ENCODE peak calls at places on chromosomes 1 and 21, in eight cellular contexts. One of them, this sample, is unnamed.

GRCh38 chr1:90198616-90199015 is 203.7 kb downstream of the ZNF326 start:
- DNase-seq in fibroblast of mammary gland: no peak
- DNase-seq in EH: no peak
- DNase-seq in heart left ventricle: no peak
- DNase-seq in kidney tubule cell: no peak
- DNase-seq in GM04503: no peak
- DNase-seq in pons: no peak
- DNase-seq in stimulated activated CD4-positive, alpha-beta T cell treated with anti-CD3 and anti-CD28 coated beads, Interleukin-2, amount 100 ng/mL, for 48 hours: no peak
- DNase-seq in this sample: no peak

GRCh38 chr1:18739956-18740355 is 109.3 kb downstream of the PAX7 start:
- DNase-seq in heart left ventricle: no peak
- DNase-seq in GM04503: no peak
- DNase-seq in pons: no peak
- DNase-seq in EH: no peak
- DNase-seq in kidney tubule cell: no peak
- DNase-seq in fibroblast of mammary gland: no peak
- DNase-seq in stimulated activated CD4-positive, alpha-beta T cell treated with anti-CD3 and anti-CD28 coated beads, Interleukin-2, amount 100 ng/mL, for 48 hours: no peak
- DNase-seq in this sample: no peak

GRCh38 chr1:94281361-94282142 is 44.2 kb upstream of the ARHGAP29 start:
- DNase-seq in kidney tubule cell: no peak
- DNase-seq in GM04503: no peak
- DNase-seq in fibroblast of mammary gland: peak; percentile 65
- DNase-seq in stimulated activated CD4-positive, alpha-beta T cell treated with anti-CD3 and anti-CD28 coated beads, Interleukin-2, amount 100 ng/mL, for 48 hours: no peak
- DNase-seq in heart left ventricle: no peak
- DNase-seq in EH: no peak
- DNase-seq in pons: no peak
- DNase-seq in this sample: no peak

GRCh38 chr1:29392036-29392435 is 155.7 kb downstream of the PTPRU start:
- DNase-seq in kidney tubule cell: no peak
- DNase-seq in stimulated activated CD4-positive, alpha-beta T cell treated with anti-CD3 and anti-CD28 coated beads, Interleukin-2, amount 100 ng/mL, for 48 hours: no peak
- DNase-seq in heart left ventricle: no peak
- DNase-seq in EH: no peak
- DNase-seq in fibroblast of mammary gland: no peak
- DNase-seq in pons: no peak
- DNase-seq in GM04503: no peak
- DNase-seq in this sample: no peak

GRCh38 chr1:200869753-200870391 is 2.9 kb upstream of the GPR25 start:
- DNase-seq in GM04503: no peak
- DNase-seq in heart left ventricle: no peak
- DNase-seq in fibroblast of mammary gland: no peak
- DNase-seq in pons: no peak
- DNase-seq in stimulated activated CD4-positive, alpha-beta T cell treated with anti-CD3 and anti-CD28 coated beads, Interleukin-2, amount 100 ng/mL, for 48 hours: no peak
- DNase-seq in kidney tubule cell: no peak
- DNase-seq in EH: no peak
- DNase-seq in this sample: no peak

GRCh38 chr1:24403806-24404205 is 9.8 kb downstream of the STPG1 start:
- DNase-seq in EH: no peak
- DNase-seq in GM04503: no peak
- DNase-seq in stimulated activated CD4-positive, alpha-beta T cell treated with anti-CD3 and anti-CD28 coated beads, Interleukin-2, amount 100 ng/mL, for 48 hours: no peak
- DNase-seq in pons: peak; percentile 89
- DNase-seq in fibroblast of mammary gland: no peak
- DNase-seq in kidney tubule cell: no peak
- DNase-seq in heart left ventricle: no peak
- DNase-seq in this sample: no peak

GRCh38 chr1:61184035-61184713 is 101.8 kb downstream of the NFIA start:
- DNase-seq in kidney tubule cell: peak; percentile 91
- DNase-seq in fibroblast of mammary gland: peak; percentile 93
- DNase-seq in GM04503: peak; percentile 27
- DNase-seq in stimulated activated CD4-positive, alpha-beta T cell treated with anti-CD3 and anti-CD28 coated beads, Interleukin-2, amount 100 ng/mL, for 48 hours: no peak
- DNase-seq in heart left ventricle: peak; percentile 92
- DNase-seq in EH: peak; percentile 53
- DNase-seq in pons: peak; percentile 96
- DNase-seq in this sample: peak; percentile 57

GRCh38 chr1:241918879-241919278 is 38.7 kb upstream of the BECN2 start:
- DNase-seq in kidney tubule cell: peak; percentile 40
- DNase-seq in stimulated activated CD4-positive, alpha-beta T cell treated with anti-CD3 and anti-CD28 coated beads, Interleukin-2, amount 100 ng/mL, for 48 hours: no peak
- DNase-seq in pons: no peak
- DNase-seq in EH: peak; percentile 74
- DNase-seq in heart left ventricle: no peak
- DNase-seq in fibroblast of mammary gland: peak; percentile 92
- DNase-seq in GM04503: peak; percentile 40
- DNase-seq in this sample: peak; percentile 29

GRCh38 chr21:43836616-43837015 is 28.4 kb upstream of the AGPAT3 start:
- DNase-seq in pons: no peak
- DNase-seq in kidney tubule cell: no peak
- DNase-seq in GM04503: no peak
- DNase-seq in EH: no peak
- DNase-seq in fibroblast of mammary gland: no peak
- DNase-seq in stimulated activated CD4-positive, alpha-beta T cell treated with anti-CD3 and anti-CD28 coated beads, Interleukin-2, amount 100 ng/mL, for 48 hours: no peak
- DNase-seq in heart left ventricle: no peak
- DNase-seq in this sample: no peak

GRCh38 chr1:151881479-151881878 is 27.8 kb downstream of the THEM4 start:
- DNase-seq in pons: peak; percentile 82
- DNase-seq in kidney tubule cell: no peak
- DNase-seq in GM04503: no peak
- DNase-seq in stimulated activated CD4-positive, alpha-beta T cell treated with anti-CD3 and anti-CD28 coated beads, Interleukin-2, amount 100 ng/mL, for 48 hours: no peak
- DNase-seq in heart left ventricle: no peak
- DNase-seq in fibroblast of mammary gland: no peak
- DNase-seq in EH: no peak
- DNase-seq in this sample: no peak

GRCh38 chr1:175097361-175097760 is 29.7 kb downstream of the TNN start:
- DNase-seq in fibroblast of mammary gland: no peak
- DNase-seq in pons: no peak
- DNase-seq in GM04503: no peak
- DNase-seq in heart left ventricle: no peak
- DNase-seq in stimulated activated CD4-positive, alpha-beta T cell treated with anti-CD3 and anti-CD28 coated beads, Interleukin-2, amount 100 ng/mL, for 48 hours: no peak
- DNase-seq in kidney tubule cell: no peak
- DNase-seq in EH: no peak
- DNase-seq in this sample: no peak

GRCh38 chr1:41365772-41366427 is 4.7 kb downstream of the FOXO6 start:
- DNase-seq in stimulated activated CD4-positive, alpha-beta T cell treated with anti-CD3 and anti-CD28 coated beads, Interleukin-2, amount 100 ng/mL, for 48 hours: no peak
- DNase-seq in heart left ventricle: no peak
- DNase-seq in pons: peak; percentile 47
- DNase-seq in GM04503: no peak
- DNase-seq in kidney tubule cell: peak; percentile 22
- DNase-seq in EH: no peak
- DNase-seq in fibroblast of mammary gland: no peak
- DNase-seq in this sample: no peak

GRCh38 chr1:2320001-2320400 is 71.4 kb downstream of the MORN1 start:
- DNase-seq in kidney tubule cell: no peak
- DNase-seq in pons: no peak
- DNase-seq in GM04503: no peak
- DNase-seq in stimulated activated CD4-positive, alpha-beta T cell treated with anti-CD3 and anti-CD28 coated beads, Interleukin-2, amount 100 ng/mL, for 48 hours: no peak
- DNase-seq in fibroblast of mammary gland: no peak
- DNase-seq in EH: no peak
- DNase-seq in heart left ventricle: no peak
- DNase-seq in this sample: no peak

GRCh38 chr1:215606564-215607168 is 39.6 kb downstream of the KCTD3 start:
- DNase-seq in kidney tubule cell: peak; percentile 20
- DNase-seq in fibroblast of mammary gland: peak; percentile 47
- DNase-seq in GM04503: no peak
- DNase-seq in EH: peak; percentile 23
- DNase-seq in stimulated activated CD4-positive, alpha-beta T cell treated with anti-CD3 and anti-CD28 coated beads, Interleukin-2, amount 100 ng/mL, for 48 hours: no peak
- DNase-seq in pons: no peak
- DNase-seq in heart left ventricle: no peak
- DNase-seq in this sample: no peak

GRCh38 chr1:61056674-61057439 is 25.5 kb upstream of the NFIA start:
- DNase-seq in GM04503: no peak
- DNase-seq in EH: peak; percentile 32
- DNase-seq in heart left ventricle: peak; percentile 61
- DNase-seq in fibroblast of mammary gland: peak; percentile 59
- DNase-seq in pons: peak; percentile 74
- DNase-seq in kidney tubule cell: peak; percentile 30
- DNase-seq in stimulated activated CD4-positive, alpha-beta T cell treated with anti-CD3 and anti-CD28 coated beads, Interleukin-2, amount 100 ng/mL, for 48 hours: no peak
- DNase-seq in this sample: no peak

GRCh38 chr1:85198864-85199263 is 2.0 kb downstream of the SYDE2 start:
- DNase-seq in heart left ventricle: no peak
- DNase-seq in kidney tubule cell: peak; percentile 9
- DNase-seq in pons: no peak
- DNase-seq in fibroblast of mammary gland: no peak
- DNase-seq in stimulated activated CD4-positive, alpha-beta T cell treated with anti-CD3 and anti-CD28 coated beads, Interleukin-2, amount 100 ng/mL, for 48 hours: no peak
- DNase-seq in GM04503: no peak
- DNase-seq in EH: no peak
- DNase-seq in this sample: no peak

GRCh38 chr1:215888159-215888558 is 321.1 kb downstream of the KCTD3 start:
- DNase-seq in kidney tubule cell: no peak
- DNase-seq in GM04503: no peak
- DNase-seq in stimulated activated CD4-positive, alpha-beta T cell treated with anti-CD3 and anti-CD28 coated beads, Interleukin-2, amount 100 ng/mL, for 48 hours: no peak
- DNase-seq in heart left ventricle: no peak
- DNase-seq in EH: no peak
- DNase-seq in fibroblast of mammary gland: peak; percentile 36
- DNase-seq in pons: peak; percentile 25
- DNase-seq in this sample: no peak

GRCh38 chr1:181517181-181517875 is 34.0 kb downstream of the CACNA1E start:
- DNase-seq in stimulated activated CD4-positive, alpha-beta T cell treated with anti-CD3 and anti-CD28 coated beads, Interleukin-2, amount 100 ng/mL, for 48 hours: no peak
- DNase-seq in fibroblast of mammary gland: no peak
- DNase-seq in GM04503: no peak
- DNase-seq in heart left ventricle: no peak
- DNase-seq in pons: no peak
- DNase-seq in EH: no peak
- DNase-seq in kidney tubule cell: no peak
- DNase-seq in this sample: no peak

GRCh38 chr1:192951961-192952460 is 107.1 kb downstream of the UCHL5 start:
- DNase-seq in heart left ventricle: no peak
- DNase-seq in fibroblast of mammary gland: peak; percentile 93
- DNase-seq in GM04503: peak; percentile 34
- DNase-seq in EH: peak; percentile 84
- DNase-seq in kidney tubule cell: peak; percentile 82
- DNase-seq in stimulated activated CD4-positive, alpha-beta T cell treated with anti-CD3 and anti-CD28 coated beads, Interleukin-2, amount 100 ng/mL, for 48 hours: no peak
- DNase-seq in pons: no peak
- DNase-seq in this sample: peak; percentile 25

This sample was measured in AG09319.